ENCODE peak calls at places on chromosomes 6 and 20, in four cellular contexts. E, X, S and M are unnamed samples.

GRCh38 chr6:29419516-29419915 is 4.8 kb downstream of the OR12D1 start:
- DNase-seq in E (no peak), X (no peak), S (no peak), M (no peak)

GRCh38 chr6:137717074-137718073 is 149.7 kb upstream of the TNFAIP3 start:
- DNase-seq in E (no peak), X (no peak), S (no peak), M (no peak)

GRCh38 chr6:2127484-2127911 is 117.9 kb downstream of the GMDS start:
- DNase-seq in E (peak; percentile 52), X (peak; percentile 28), S (no peak), M (no peak)

GRCh38 chr6:9921366-9921765 is 493.5 kb downstream of the TFAP2A start:
- DNase-seq in E (no peak), X (no peak), S (no peak), M (peak; percentile 37)

GRCh38 chr6:41625442-41625841 is 12.8 kb upstream of the MDFI start:
- DNase-seq in E (no peak), X (no peak), S (no peak), M (no peak)

GRCh38 chr6:66289889-66290288 is 582.9 kb upstream of the EYS start:
- DNase-seq in E (no peak), X (no peak), S (no peak), M (no peak)

GRCh38 chr6:29676981-29677601 is 3.9 kb downstream of the ZFP57 start:
- DNase-seq in E (no peak), X (no peak), S (no peak), M (no peak)

GRCh38 chr20:62975812-62976413 is 23.4 kb downstream of the SLC17A9 start:
- DNase-seq in E (no peak), X (no peak), S (no peak), M (no peak)

GRCh38 chr6:105926318-105926717 is 159.8 kb upstream of the PRDM1 start:
- DNase-seq in E (no peak), X (no peak), S (no peak), M (no peak)

GRCh38 chr6:5446362-5447075 is 185.2 kb downstream of the FARS2 start:
- DNase-seq in E (no peak), X (no peak), S (peak; percentile 54), M (no peak)

GRCh38 chr6:20696676-20697075 is 162.4 kb downstream of the CDKAL1 start:
- DNase-seq in E (no peak), X (no peak), S (peak; percentile 91), M (peak; percentile 68)

GRCh38 chr20:37278966-37279590 is 10.4 kb upstream of the MANBAL start:
- DNase-seq in E (no peak), X (no peak), S (no peak), M (no peak)

GRCh38 chr20:47221036-47221625 is 135.4 kb downstream of the ZMYND8 start:
- DNase-seq in E (no peak), X (no peak), S (no peak), M (no peak)

GRCh38 chr6:126033696-126034095 is 47.4 kb downstream of the TRMT11 start:
- DNase-seq in E (no peak), X (peak; percentile 29), S (peak; percentile 91), M (peak; percentile 87)

GRCh38 chr6:68559716-68560115 is 75.4 kb upstream of the ADGRB3 start:
- DNase-seq in E (no peak), X (no peak), S (no peak), M (no peak)

GRCh38 chr20:25246182-25246943 is 1.5 kb upstream of the PYGB start:
- DNase-seq in E (no peak), X (no peak), S (no peak), M (no peak)

GRCh38 chr20:9258891-9259290 is 190.0 kb downstream of the PLCB4 start:
- DNase-seq in E (no peak), X (no peak), S (no peak), M (no peak)

GRCh38 chr6:41039060-41039998 is at the start of gene UNC5CL:
- DNase-seq in E (no peak), X (peak; percentile 51), S (no peak), M (no peak)

GRCh38 chr20:63102720-63103375 is 96.1 kb upstream of the BHLHE23 start:
- DNase-seq in E (no peak), X (peak; percentile 50), S (peak; percentile 6), M (no peak)

GRCh38 chr6:41228088-41228487 is at the start of gene TREML4:
- DNase-seq in E (no peak), X (no peak), S (no peak), M (no peak)

GRCh38 chr6:152642578-152643375 is 5.6 kb upstream of the SYNE1 start:
- DNase-seq in E (no peak), X (peak; percentile 66), S (peak; percentile 55), M (no peak)

GRCh38 chr6:23435798-23436197 is 690.2 kb upstream of the NRSN1 start:
- DNase-seq in E (no peak), X (no peak), S (no peak), M (no peak)

GRCh38 chr20:44326391-44327159 is 10.3 kb upstream of the R3HDML start:
- DNase-seq in E (no peak), X (no peak), S (no peak), M (no peak)

GRCh38 chr6:111113731-111114438 is 26.6 kb downstream of the SLC16A10 start:
- DNase-seq in E (no peak), X (peak; percentile 87), S (peak; percentile 48), M (no peak)

GRCh38 chr6:160141001-160141726 is 19.5 kb downstream of the SLC22A1 start:
- DNase-seq in E (no peak), X (no peak), S (peak; percentile 84), M (peak; percentile 57)

GRCh38 chr6:40722553-40723258 is 135.5 kb upstream of the LRFN2 start:
- DNase-seq in E (no peak), X (no peak), S (peak; percentile 6), M (no peak)

GRCh38 chr20:10253750-10254149 is 35.1 kb downstream of the SNAP25 start:
- DNase-seq in E (no peak), X (no peak), S (no peak), M (no peak)

GRCh38 chr6:170178561-170179477 is 112.1 kb downstream of the DLL1 start:
- DNase-seq in E (no peak), X (peak; percentile 18), S (peak; percentile 21), M (peak; percentile 60)

GRCh38 chr6:22110042-22110441 is 186.8 kb downstream of the PRL start:
- DNase-seq in E (no peak), X (no peak), S (peak; percentile 2), M (no peak)

GRCh38 chr6:30813623-30814136 is 69.3 kb upstream of the IER3 start:
- DNase-seq in E (no peak), X (no peak), S (no peak), M (no peak)

GRCh38 chr6:144899161-144899560 is 614.0 kb downstream of the UTRN start:
- DNase-seq in E (no peak), X (no peak), S (peak; percentile 67), M (peak; percentile 86)

GRCh38 chr6:150485559-150486517 is 113.8 kb upstream of the PLEKHG1 start:
- DNase-seq in E (no peak), X (peak; percentile 25), S (no peak), M (no peak)

GRCh38 chr20:37864275-37864674 is 38.7 kb upstream of the VSTM2L start:
- DNase-seq in E (no peak), X (no peak), S (no peak), M (no peak)

GRCh38 chr6:33620158-33620583 is 951 bp upstream of the ITPR3 start:
- DNase-seq in E (no peak), X (no peak), S (no peak), M (no peak)

GRCh38 chr20:28562510-28562898 is 2695.0 kb upstream of the DEFB115 start:
- DNase-seq in E (no peak), X (no peak), S (peak; percentile 89), M (peak; percentile 34)

GRCh38 chr6:46983007-46983411 is 59.1 kb downstream of the ADGRF1 start:
- DNase-seq in E (no peak), X (no peak), S (no peak), M (peak; percentile 74)

GRCh38 chr6:47145212-47145611 is 103.1 kb upstream of the ADGRF1 start:
- DNase-seq in E (no peak), X (no peak), S (peak; percentile 33), M (no peak)

GRCh38 chr6:112163295-112164257 is 76.2 kb downstream of the FAM229B start:
- DNase-seq in E (no peak), X (peak; percentile 82), S (peak; percentile 31), M (no peak)
- TF ChIP-seq CTCF in E (peak; percentile 42), X (peak; percentile 79), S (peak; percentile 67), M (peak; percentile 85)

GRCh38 chr20:19022791-19023448 is 189.5 kb upstream of the SLC24A3 start:
- DNase-seq in E (no peak), X (no peak), S (no peak), M (no peak)

GRCh38 chr20:19024296-19025035 is 188.0 kb upstream of the SLC24A3 start:
- DNase-seq in E (no peak), X (no peak), S (no peak), M (no peak)

GRCh38 chr20:19022118-19022575 is 190.3 kb upstream of the SLC24A3 start:
- DNase-seq in E (no peak), X (no peak), S (no peak), M (no peak)

GRCh38 chr20:19019734-19020364 is 192.6 kb upstream of the SLC24A3 start:
- DNase-seq in E (no peak), X (no peak), S (no peak), M (no peak)

DNA sequence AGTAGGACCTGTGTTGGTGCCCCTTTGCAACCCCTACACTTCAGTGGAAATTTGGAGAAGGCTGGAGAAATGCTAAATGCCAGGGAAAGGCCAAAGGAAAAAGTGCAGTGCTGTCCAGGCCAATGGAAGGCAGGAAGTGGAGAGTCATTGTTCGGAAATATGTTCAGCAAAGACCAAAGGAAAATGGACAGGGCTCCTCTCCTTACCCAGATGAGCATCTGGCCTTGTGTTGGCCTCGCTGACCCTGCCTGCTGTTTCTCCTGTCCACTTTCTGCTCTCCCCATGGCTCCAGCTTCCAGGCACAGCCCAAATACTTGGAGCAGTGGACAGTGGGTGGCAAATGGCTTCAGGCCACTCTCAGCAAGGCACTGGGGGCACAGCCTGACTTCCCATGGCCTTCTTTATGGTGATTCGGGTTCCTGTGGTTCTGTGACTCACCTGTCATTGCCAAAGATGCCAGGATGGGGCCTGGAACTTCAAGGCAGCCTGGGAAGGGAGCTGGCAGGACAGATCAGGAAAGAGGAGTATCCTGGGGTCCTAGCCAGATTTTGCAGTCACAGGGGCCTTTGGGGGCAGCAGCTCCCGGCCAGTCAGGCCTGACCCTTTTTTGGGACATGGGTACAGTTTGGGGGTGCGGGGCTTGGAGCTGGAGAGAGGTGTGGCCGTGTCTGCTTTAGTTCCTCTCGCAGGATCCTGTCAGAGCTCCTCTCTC is 190.9 kb upstream of the SLC24A3 start:
- DNase-seq in E (no peak), X (no peak), S (no peak), M (no peak)
- TF ChIP-seq CTCF in E (no peak), X (no peak), S (no peak), M (no peak)

GRCh38 chr6:127547215-127547614 is 28.1 kb upstream of the MTCL3 start:
- DNase-seq in E (no peak), X (no peak), S (no peak), M (no peak)
- TF ChIP-seq CTCF in E (no peak), X (peak; percentile 7), S (peak; percentile 32), M (peak; percentile 37)

DNA sequence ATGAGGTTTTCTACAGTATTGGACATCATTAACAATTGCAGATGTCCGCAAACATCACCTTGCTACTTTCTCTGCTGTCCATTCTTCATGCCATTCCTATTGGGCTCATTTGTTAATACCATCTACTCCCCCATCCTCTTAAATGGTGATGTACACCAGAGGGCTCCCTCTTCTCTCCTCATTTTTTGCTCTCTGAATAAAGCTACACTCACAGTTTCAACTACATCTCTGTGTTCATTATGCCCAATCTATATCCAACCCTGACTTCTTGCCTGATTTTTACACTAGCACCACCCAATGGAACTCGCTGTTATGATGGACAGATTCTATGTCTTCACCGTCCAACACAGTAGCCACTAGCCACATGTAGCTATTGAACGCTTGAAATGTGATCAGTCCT is 288.1 kb upstream of the ID4 start:
- DNase-seq in E (no peak), X (no peak), S (no peak), M (no peak)
- TF ChIP-seq CTCF in E (no peak), X (no peak), S (no peak), M (no peak)